ENCODE peak calls at places on chromosomes 16 and 17, in five cellular contexts. D is stimulated activated CD4-positive, alpha-beta T cell treated with anti-CD3 and anti-CD28 coated beads, Interleukin-4, amount 100 ng/mL, for 48 hours; P is activated T-helper 1 cell treated with Interleukin-2 at 50 U/mL for 16 hours; U is activated naive CD8-positive, alpha-beta T cell treated with anti-CD3 and anti-CD28 coated beads for 36 hours; W is activated CD4-positive, alpha-beta T cell treated with anti-CD3 and anti-CD28 coated beads for 24 hours. T is an unnamed sample.

GRCh38 chr17:27620721-27621120 is 10.3 kb upstream of the LGALS9 start:
- DNase-seq in D (no peak), P (no peak), U (no peak), W (no peak), T (no peak)

GRCh38 chr17:77609553-77610517 is 348.7 kb upstream of the TNRC6C start:
- DNase-seq in D (peak), P (peak), U (peak), W (peak), T (peak)

GRCh38 chr17:7873051-7873450 is 15.2 kb downstream of the CYB5D1 start:
- DNase-seq in D (no peak), P (no peak), U (no peak), W (no peak), T (no peak)

GRCh38 chr16:8194795-8195194 is 395.5 kb downstream of the TMEM114 start:
- DNase-seq in D (no peak), P (no peak), U (no peak), W (no peak), T (no peak)

GRCh38 chr17:76354747-76355310 is 1.1 kb upstream of the PRPSAP1 start:
- DNase-seq in D (no peak), P (no peak), U (no peak), W (no peak), T (no peak)

GRCh38 chr17:81443269-81443668 is 48.0 kb downstream of the BAHCC1 start:
- DNase-seq in D (no peak), P (no peak), U (no peak), W (no peak), T (no peak)

GRCh38 chr17:55661963-55662834 is 60.5 kb downstream of the TMEM100 start:
- DNase-seq in D (no peak), P (no peak), U (no peak), W (no peak), T (no peak)

GRCh38 chr17:145671-146541 is 8.5 kb downstream of the SCGB1C2 start:
- DNase-seq in D (no peak), P (no peak), U (no peak), W (no peak), T (no peak)

GRCh38 chr16:26982422-26982821 is 84.3 kb upstream of the C16orf82 start:
- DNase-seq in D (no peak), P (no peak), U (no peak), W (no peak), T (no peak)

GRCh38 chr16:74652249-74652648 is 14.4 kb downstream of the RFWD3 start:
- DNase-seq in D (no peak), P (no peak), U (no peak), W (no peak), T (no peak)

GRCh38 chr16:3004319-3004718 is 8.4 kb upstream of the CLDN9 start:
- DNase-seq in D (no peak), P (no peak), U (no peak), W (no peak), T (peak)

GRCh38 chr16:3800477-3801270 is 79.8 kb downstream of the CREBBP start:
- DNase-seq in D (no peak), P (no peak), U (no peak), W (no peak), T (no peak)

GRCh38 chr16:19165101-19165500 is 2.9 kb upstream of the SYT17 start:
- DNase-seq in D (no peak), P (no peak), U (no peak), W (no peak), T (no peak)

GRCh38 chr17:77405867-77406513 is 265.2 kb downstream of the SEC14L1 start:
- DNase-seq in D (no peak), P (no peak), U (no peak), W (no peak), T (peak)